ENCODE peak calls at places on chromosomes 1 and 21, in seven cellular contexts. One of them, this sample, is unnamed.

GRCh38 chr1:9534953-9535352 is 4.3 kb upstream of the SLC25A33 start:
- DNase-seq in kidney epithelial cell: no peak
- DNase-seq in hypothalamus: no peak
- DNase-seq in HuH-7: no peak
- DNase-seq in C1 segment of cervical spinal cord: no peak
- DNase-seq in small intestine: no peak
- DNase-seq in colonic mucosa: peak
- DNase-seq in this sample: no peak

GRCh38 chr1:87766737-87767136 is 438.1 kb downstream of the LMO4 start:
- DNase-seq in kidney epithelial cell: no peak
- DNase-seq in hypothalamus: no peak
- DNase-seq in HuH-7: no peak
- DNase-seq in C1 segment of cervical spinal cord: no peak
- DNase-seq in small intestine: no peak
- DNase-seq in colonic mucosa: no peak
- DNase-seq in this sample: no peak

GRCh38 chr1:241810769-241811402 is 37.1 kb upstream of the EXO1 start:
- DNase-seq in kidney epithelial cell: no peak
- DNase-seq in hypothalamus: no peak
- DNase-seq in HuH-7: no peak
- DNase-seq in C1 segment of cervical spinal cord: no peak
- DNase-seq in small intestine: no peak
- DNase-seq in colonic mucosa: no peak
- DNase-seq in this sample: no peak

GRCh38 chr1:19495816-19496528 is 10.6 kb upstream of the CAPZB start:
- DNase-seq in kidney epithelial cell: no peak
- DNase-seq in hypothalamus: no peak
- DNase-seq in HuH-7: no peak
- DNase-seq in C1 segment of cervical spinal cord: no peak
- DNase-seq in small intestine: no peak
- DNase-seq in colonic mucosa: no peak
- DNase-seq in this sample: no peak

GRCh38 chr1:212609701-212610574 is 1.4 kb downstream of the ATF3 start:
- DNase-seq in kidney epithelial cell: no peak
- DNase-seq in hypothalamus: no peak
- DNase-seq in HuH-7: no peak
- DNase-seq in C1 segment of cervical spinal cord: no peak
- DNase-seq in small intestine: no peak
- DNase-seq in colonic mucosa: peak
- DNase-seq in this sample: peak

GRCh38 chr1:222394224-222394623 is 153.7 kb downstream of the HHIPL2 start:
- DNase-seq in kidney epithelial cell: no peak
- DNase-seq in hypothalamus: no peak
- DNase-seq in HuH-7: no peak
- DNase-seq in C1 segment of cervical spinal cord: no peak
- DNase-seq in small intestine: no peak
- DNase-seq in colonic mucosa: no peak
- DNase-seq in this sample: no peak

GRCh38 chr1:3356827-3357457 is 97.5 kb upstream of the ARHGEF16 start:
- DNase-seq in kidney epithelial cell: no peak
- DNase-seq in hypothalamus: no peak
- DNase-seq in HuH-7: peak
- DNase-seq in C1 segment of cervical spinal cord: no peak
- DNase-seq in small intestine: no peak
- DNase-seq in colonic mucosa: no peak
- DNase-seq in this sample: no peak

GRCh38 chr21:41616063-41616591 is 108.2 kb upstream of the TMPRSS2 start:
- DNase-seq in kidney epithelial cell: no peak
- DNase-seq in hypothalamus: no peak
- DNase-seq in HuH-7: no peak
- DNase-seq in C1 segment of cervical spinal cord: no peak
- DNase-seq in small intestine: no peak
- DNase-seq in colonic mucosa: no peak
- DNase-seq in this sample: no peak

GRCh38 chr1:178263341-178263740 is 169.4 kb downstream of the RASAL2 start:
- DNase-seq in kidney epithelial cell: no peak
- DNase-seq in hypothalamus: no peak
- DNase-seq in HuH-7: no peak
- DNase-seq in C1 segment of cervical spinal cord: no peak
- DNase-seq in small intestine: peak
- DNase-seq in colonic mucosa: no peak
- DNase-seq in this sample: no peak

GRCh38 chr1:75707191-75707590 is 17.3 kb upstream of the ACADM start:
- DNase-seq in kidney epithelial cell: no peak
- DNase-seq in hypothalamus: no peak
- DNase-seq in HuH-7: no peak
- DNase-seq in C1 segment of cervical spinal cord: no peak
- DNase-seq in small intestine: peak
- DNase-seq in colonic mucosa: no peak
- DNase-seq in this sample: no peak

GRCh38 chr1:184030433-184031126 is 6.9 kb downstream of the COLGALT2 start:
- DNase-seq in kidney epithelial cell: no peak
- DNase-seq in hypothalamus: no peak
- DNase-seq in HuH-7: no peak
- DNase-seq in C1 segment of cervical spinal cord: no peak
- DNase-seq in small intestine: no peak
- DNase-seq in colonic mucosa: no peak
- DNase-seq in this sample: no peak

GRCh38 chr1:20590313-20590777 is 1.4 kb downstream of the CDA start:
- DNase-seq in kidney epithelial cell: no peak
- DNase-seq in hypothalamus: no peak
- DNase-seq in HuH-7: no peak
- DNase-seq in C1 segment of cervical spinal cord: no peak
- DNase-seq in small intestine: peak
- DNase-seq in colonic mucosa: peak
- DNase-seq in this sample: no peak

GRCh38 chr1:78143152-78143551 is 97.4 kb downstream of the GIPC2 start:
- DNase-seq in kidney epithelial cell: no peak
- DNase-seq in hypothalamus: no peak
- DNase-seq in HuH-7: no peak
- DNase-seq in C1 segment of cervical spinal cord: no peak
- DNase-seq in small intestine: peak
- DNase-seq in colonic mucosa: no peak
- DNase-seq in this sample: no peak

GRCh38 chr1:36703526-36704208 is 221.0 kb upstream of the CSF3R start:
- DNase-seq in kidney epithelial cell: no peak
- DNase-seq in hypothalamus: peak
- DNase-seq in HuH-7: peak
- DNase-seq in C1 segment of cervical spinal cord: peak
- DNase-seq in small intestine: peak
- DNase-seq in colonic mucosa: peak
- DNase-seq in this sample: peak

GRCh38 chr21:26457817-26458216 is 115.3 kb downstream of the CYYR1 start:
- DNase-seq in kidney epithelial cell: no peak
- DNase-seq in hypothalamus: no peak
- DNase-seq in HuH-7: no peak
- DNase-seq in C1 segment of cervical spinal cord: no peak
- DNase-seq in small intestine: no peak
- DNase-seq in colonic mucosa: no peak
- DNase-seq in this sample: no peak

GRCh38 chr1:228997721-228998144 is 262.5 kb downstream of the RHOU start:
- DNase-seq in kidney epithelial cell: no peak
- DNase-seq in hypothalamus: no peak
- DNase-seq in HuH-7: no peak
- DNase-seq in C1 segment of cervical spinal cord: no peak
- DNase-seq in small intestine: no peak
- DNase-seq in colonic mucosa: no peak
- DNase-seq in this sample: no peak

GRCh38 chr1:85681087-85681486 is 27.1 kb downstream of the ZNHIT6 start:
- DNase-seq in kidney epithelial cell: peak
- DNase-seq in hypothalamus: no peak
- DNase-seq in HuH-7: no peak
- DNase-seq in C1 segment of cervical spinal cord: no peak
- DNase-seq in small intestine: peak
- DNase-seq in colonic mucosa: no peak
- DNase-seq in this sample: peak

GRCh38 chr1:225876900-225877510 is 5.2 kb downstream of the TMEM63A start:
- DNase-seq in kidney epithelial cell: no peak
- DNase-seq in hypothalamus: no peak
- DNase-seq in HuH-7: no peak
- DNase-seq in C1 segment of cervical spinal cord: no peak
- DNase-seq in small intestine: peak
- DNase-seq in colonic mucosa: no peak
- DNase-seq in this sample: no peak

GRCh38 chr1:110474444-110474843 is 23.5 kb downstream of the PROK1 start:
- DNase-seq in kidney epithelial cell: no peak
- DNase-seq in hypothalamus: no peak
- DNase-seq in HuH-7: no peak
- DNase-seq in C1 segment of cervical spinal cord: no peak
- DNase-seq in small intestine: no peak
- DNase-seq in colonic mucosa: no peak
- DNase-seq in this sample: no peak

GRCh38 chr1:21335750-21336168 is 45.5 kb upstream of the ECE1 start:
- DNase-seq in kidney epithelial cell: no peak
- DNase-seq in hypothalamus: no peak
- DNase-seq in HuH-7: no peak
- DNase-seq in C1 segment of cervical spinal cord: peak
- DNase-seq in small intestine: no peak
- DNase-seq in colonic mucosa: no peak
- DNase-seq in this sample: no peak

GRCh38 chr1:231803353-231803752 is 176.8 kb downstream of the DISC1 start:
- DNase-seq in kidney epithelial cell: no peak
- DNase-seq in hypothalamus: no peak
- DNase-seq in HuH-7: no peak
- DNase-seq in C1 segment of cervical spinal cord: peak
- DNase-seq in small intestine: no peak
- DNase-seq in colonic mucosa: no peak
- DNase-seq in this sample: no peak

GRCh38 chr1:14704846-14705245 is 106.4 kb downstream of the KAZN start:
- DNase-seq in kidney epithelial cell: no peak
- DNase-seq in hypothalamus: no peak
- DNase-seq in HuH-7: no peak
- DNase-seq in C1 segment of cervical spinal cord: no peak
- DNase-seq in small intestine: no peak
- DNase-seq in colonic mucosa: no peak
- DNase-seq in this sample: no peak

GRCh38 chr1:46725736-46726108 is 6.8 kb upstream of the EFCAB14 start:
- DNase-seq in kidney epithelial cell: no peak
- DNase-seq in hypothalamus: no peak
- DNase-seq in HuH-7: no peak
- DNase-seq in C1 segment of cervical spinal cord: no peak
- DNase-seq in small intestine: no peak
- DNase-seq in colonic mucosa: no peak
- DNase-seq in this sample: no peak

GRCh38 chr1:94723899-94724298 is 96.3 kb upstream of the SLC44A3 start:
- DNase-seq in kidney epithelial cell: no peak
- DNase-seq in hypothalamus: no peak
- DNase-seq in HuH-7: no peak
- DNase-seq in C1 segment of cervical spinal cord: no peak
- DNase-seq in small intestine: no peak
- DNase-seq in colonic mucosa: no peak
- DNase-seq in this sample: no peak

GRCh38 chr1:222769181-222769580 is 32.2 kb downstream of the FAM177B start:
- DNase-seq in kidney epithelial cell: no peak
- DNase-seq in hypothalamus: no peak
- DNase-seq in HuH-7: no peak
- DNase-seq in C1 segment of cervical spinal cord: no peak
- DNase-seq in small intestine: peak
- DNase-seq in colonic mucosa: no peak
- DNase-seq in this sample: no peak

GRCh38 chr21:45388011-45388521 is 16.9 kb upstream of the COL18A1 start:
- DNase-seq in kidney epithelial cell: no peak
- DNase-seq in hypothalamus: no peak
- DNase-seq in HuH-7: no peak
- DNase-seq in C1 segment of cervical spinal cord: no peak
- DNase-seq in small intestine: no peak
- DNase-seq in colonic mucosa: no peak
- DNase-seq in this sample: no peak

GRCh38 chr21:43800124-43800523 is 10.7 kb downstream of the RRP1 start:
- DNase-seq in kidney epithelial cell: no peak
- DNase-seq in hypothalamus: no peak
- DNase-seq in HuH-7: no peak
- DNase-seq in C1 segment of cervical spinal cord: no peak
- DNase-seq in small intestine: no peak
- DNase-seq in colonic mucosa: no peak
- DNase-seq in this sample: no peak

GRCh38 chr1:192589813-192590212 is 14.2 kb downstream of the RGS1 start:
- DNase-seq in kidney epithelial cell: no peak
- DNase-seq in hypothalamus: no peak
- DNase-seq in HuH-7: no peak
- DNase-seq in C1 segment of cervical spinal cord: no peak
- DNase-seq in small intestine: no peak
- DNase-seq in colonic mucosa: no peak
- DNase-seq in this sample: no peak

GRCh38 chr1:54401799-54402198 is 4.4 kb downstream of the SSBP3 start:
- DNase-seq in kidney epithelial cell: no peak
- DNase-seq in hypothalamus: no peak
- DNase-seq in HuH-7: no peak
- DNase-seq in C1 segment of cervical spinal cord: no peak
- DNase-seq in small intestine: no peak
- DNase-seq in colonic mucosa: no peak
- DNase-seq in this sample: no peak

GRCh38 chr1:198604973-198605372 is 33.9 kb upstream of the PTPRC start:
- DNase-seq in kidney epithelial cell: no peak
- DNase-seq in hypothalamus: no peak
- DNase-seq in HuH-7: no peak
- DNase-seq in C1 segment of cervical spinal cord: no peak
- DNase-seq in small intestine: no peak
- DNase-seq in colonic mucosa: no peak
- DNase-seq in this sample: no peak

GRCh38 chr1:222616535-222616934 is 1.4 kb upstream of the MIA3 start:
- DNase-seq in kidney epithelial cell: no peak
- DNase-seq in hypothalamus: no peak
- DNase-seq in HuH-7: peak
- DNase-seq in C1 segment of cervical spinal cord: no peak
- DNase-seq in small intestine: no peak
- DNase-seq in colonic mucosa: no peak
- DNase-seq in this sample: no peak

GRCh38 chr21:35204850-35205564 is 155.9 kb upstream of the RUNX1 start:
- DNase-seq in kidney epithelial cell: no peak
- DNase-seq in hypothalamus: no peak
- DNase-seq in HuH-7: peak
- DNase-seq in C1 segment of cervical spinal cord: peak
- DNase-seq in small intestine: no peak
- DNase-seq in colonic mucosa: peak
- DNase-seq in this sample: peak

GRCh38 chr1:57017717-57018116 is 51.9 kb upstream of the C8B start:
- DNase-seq in kidney epithelial cell: no peak
- DNase-seq in hypothalamus: no peak
- DNase-seq in HuH-7: peak
- DNase-seq in C1 segment of cervical spinal cord: no peak
- DNase-seq in small intestine: no peak
- DNase-seq in colonic mucosa: no peak
- DNase-seq in this sample: no peak

GRCh38 chr1:6638226-6638625 is 13.6 kb downstream of the THAP3 start:
- DNase-seq in kidney epithelial cell: no peak
- DNase-seq in hypothalamus: peak
- DNase-seq in HuH-7: no peak
- DNase-seq in C1 segment of cervical spinal cord: peak
- DNase-seq in small intestine: no peak
- DNase-seq in colonic mucosa: peak
- DNase-seq in this sample: peak

GRCh38 chr1:84436907-84437667 is 38.8 kb downstream of the DNASE2B start:
- DNase-seq in kidney epithelial cell: no peak
- DNase-seq in hypothalamus: no peak
- DNase-seq in HuH-7: no peak
- DNase-seq in C1 segment of cervical spinal cord: peak
- DNase-seq in small intestine: no peak
- DNase-seq in colonic mucosa: no peak
- DNase-seq in this sample: peak

GRCh38 chr1:188822248-188822647 is 1655.4 kb downstream of the BRINP3 start:
- DNase-seq in kidney epithelial cell: no peak
- DNase-seq in hypothalamus: no peak
- DNase-seq in HuH-7: no peak
- DNase-seq in C1 segment of cervical spinal cord: no peak
- DNase-seq in small intestine: no peak
- DNase-seq in colonic mucosa: no peak
- DNase-seq in this sample: no peak

GRCh38 chr1:39331647-39332046 is 127.2 kb downstream of the MACF1 start:
- DNase-seq in kidney epithelial cell: no peak
- DNase-seq in hypothalamus: no peak
- DNase-seq in HuH-7: no peak
- DNase-seq in C1 segment of cervical spinal cord: no peak
- DNase-seq in small intestine: no peak
- DNase-seq in colonic mucosa: no peak
- DNase-seq in this sample: no peak

GRCh38 chr1:219333626-219334025 is 159.9 kb downstream of the LYPLAL1 start:
- DNase-seq in kidney epithelial cell: no peak
- DNase-seq in hypothalamus: no peak
- DNase-seq in HuH-7: no peak
- DNase-seq in C1 segment of cervical spinal cord: no peak
- DNase-seq in small intestine: no peak
- DNase-seq in colonic mucosa: no peak
- DNase-seq in this sample: no peak

This sample was measured in head of caudate nucleus.